ENCODE peak calls at places on chromosomes 3 and 15, in seven cellular contexts. G is heart left ventricle; S is psoas muscle; R is CD4-positive, alpha-beta T cell; C is brain microvascular endothelial cell; F is glutamatergic neuron; U is HFFc6. Y is an unnamed sample.

GRCh38 chr3:184590795-184591194 is 29.2 kb downstream of the EPHB3 start:
- DNase-seq in G (no peak), S (no peak), R (no peak), C (no peak), F (no peak), U (no peak), Y (no peak)

GRCh38 chr3:64257096-64257755 is 32.0 kb upstream of the PRICKLE2 start:
- DNase-seq in G (no peak), S (peak; percentile 38), R (no peak), C (no peak), F (no peak), U (no peak), Y (no peak)

GRCh38 chr3:59559721-59560514 is 510.1 kb upstream of the CFAP20DC start:
- DNase-seq in G (no peak), S (no peak), R (no peak), C (peak; percentile 98), F (no peak), U (peak; percentile 63), Y (no peak)

GRCh38 chr3:126959921-126960603 is 22.9 kb upstream of the PLXNA1 start:
- DNase-seq in G (no peak), S (no peak), R (no peak), C (peak; percentile 60), F (peak; percentile 26), U (peak; percentile 66), Y (no peak)

GRCh38 chr15:101579766-101580165 is 72.4 kb downstream of the TM2D3 start:
- DNase-seq in G (no peak), S (no peak), R (no peak), C (peak; percentile 46), F (no peak), U (peak; percentile 3), Y (no peak)

GRCh38 chr15:82647045-82647834 is at the start of gene CPEB1:
- DNase-seq in G (peak; percentile 50), S (peak; percentile 79), R (peak; percentile 24), C (no peak), F (peak; percentile 62), U (peak; percentile 32), Y (peak; percentile 12)

GRCh38 chr3:49471856-49472495 is 1.9 kb downstream of the DAG1 start:
- DNase-seq in G (no peak), S (peak; percentile 45), R (no peak), C (no peak), F (no peak), U (no peak), Y (no peak)

GRCh38 chr3:143658869-143659268 is 189.4 kb downstream of the SLC9A9 start:
- DNase-seq in G (no peak), S (no peak), R (no peak), C (no peak), F (no peak), U (no peak), Y (no peak)

GRCh38 chr15:42731461-42731860 is 5.5 kb downstream of the CDAN1 start:
- DNase-seq in G (no peak), S (no peak), R (no peak), C (no peak), F (no peak), U (no peak), Y (no peak)

GRCh38 chr3:27449530-27450150 is 34.5 kb downstream of the SLC4A7 start:
- DNase-seq in G (no peak), S (no peak), R (no peak), C (no peak), F (no peak), U (no peak), Y (no peak)

GRCh38 chr3:57852896-57853295 is 96.8 kb downstream of the SLMAP start:
- DNase-seq in G (no peak), S (no peak), R (no peak), C (no peak), F (no peak), U (peak; percentile 15), Y (no peak)

GRCh38 chr15:25810631-25811077 is 52.5 kb downstream of the ATP10A start:
- DNase-seq in G (no peak), S (no peak), R (no peak), C (no peak), F (no peak), U (no peak), Y (peak; percentile 9)

GRCh38 chr15:39497759-39498565 is 82.9 kb upstream of the THBS1 start:
- DNase-seq in G (no peak), S (no peak), R (no peak), C (no peak), F (no peak), U (no peak), Y (no peak)

GRCh38 chr15:75712668-75713337 is at the start of gene CSPG4:
- DNase-seq in G (peak; percentile 78), S (peak; percentile 77), R (no peak), C (peak; percentile 39), F (peak; percentile 58), U (peak; percentile 35), Y (peak; percentile 29)

GRCh38 chr3:73563896-73564582 is 60.7 kb downstream of the PDZRN3 start:
- DNase-seq in G (no peak), S (no peak), R (no peak), C (no peak), F (no peak), U (peak; percentile 22), Y (no peak)

GRCh38 chr3:134677196-134677986 is 26.6 kb upstream of the KY start:
- DNase-seq in G (peak; percentile 25), S (no peak), R (no peak), C (no peak), F (no peak), U (no peak), Y (no peak)

GRCh38 chr15:70596354-70597055 is 166.9 kb downstream of the UACA start:
- DNase-seq in G (no peak), S (no peak), R (no peak), C (peak; percentile 89), F (no peak), U (peak; percentile 88), Y (no peak)

GRCh38 chr15:77185242-77185785 is 114.4 kb upstream of the TSPAN3 start:
- DNase-seq in G (no peak), S (no peak), R (no peak), C (no peak), F (no peak), U (no peak), Y (no peak)

GRCh38 chr3:40878464-40878905 is 320.8 kb upstream of the CTNNB1 start:
- DNase-seq in G (no peak), S (no peak), R (no peak), C (no peak), F (no peak), U (no peak), Y (no peak)

DNA sequence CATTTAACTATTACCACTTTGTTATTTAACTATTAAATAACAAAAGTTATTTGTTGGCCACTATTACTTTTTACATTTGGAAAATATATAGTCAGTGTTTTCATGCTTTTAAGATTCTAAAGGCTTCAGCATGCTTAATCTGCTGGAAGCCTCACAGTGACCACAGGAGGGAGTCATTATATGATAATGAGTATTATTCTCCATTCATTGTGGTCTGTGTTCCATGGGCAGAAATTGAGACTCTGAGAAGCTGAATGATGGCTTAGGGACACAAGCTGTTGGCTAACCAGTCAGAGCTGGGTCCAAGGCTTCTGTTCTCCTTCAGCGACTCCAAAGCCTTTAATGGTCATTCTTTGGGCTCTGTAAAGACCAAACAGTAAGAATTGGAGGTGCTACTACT is 64.7 kb downstream of the BFSP2 start:
- DNase-seq in G (no peak), S (no peak), R (no peak), C (peak; percentile 49), F (no peak), U (peak; percentile 29), Y (no peak)
- TF ChIP-seq CTCF in G (peak; percentile 22), S (no peak), R (no peak), C (peak; percentile 58), F (peak; percentile 14), U (peak; percentile 72), Y (peak; percentile 37)

GRCh38 chr15:67124111-67124510 is 58.7 kb downstream of the SMAD3 start:
- DNase-seq in G (no peak), S (no peak), R (no peak), C (no peak), F (no peak), U (no peak), Y (no peak)
- TF ChIP-seq CTCF in G (no peak), S (no peak), R (no peak), C (no peak), F (no peak), U (no peak), Y (no peak)

GRCh38 chr3:4107430-4107829 is 195.7 kb upstream of the SETMAR start:
- DNase-seq in G (no peak), S (no peak), R (no peak), C (no peak), F (no peak), U (no peak), Y (no peak)
- TF ChIP-seq CTCF in G (no peak), S (no peak), R (no peak), C (no peak), F (no peak), U (no peak), Y (peak; percentile 34)

GRCh38 chr15:89127054-89127702 is 38.9 kb downstream of the ABHD2 start:
- DNase-seq in G (no peak), S (peak; percentile 51), R (no peak), C (no peak), F (no peak), U (no peak), Y (no peak)
- TF ChIP-seq CTCF in G (no peak), S (no peak), R (no peak), C (peak; percentile 55), F (peak; percentile 15), U (peak; percentile 55), Y (no peak)

GRCh38 chr3:8278448-8278847 is 223.2 kb upstream of the LMCD1 start:
- DNase-seq in G (no peak), S (no peak), R (no peak), C (no peak), F (no peak), U (no peak), Y (no peak)
- TF ChIP-seq CTCF in G (no peak), S (no peak), R (no peak), C (peak; percentile 20), F (no peak), U (no peak), Y (no peak)

DNA sequence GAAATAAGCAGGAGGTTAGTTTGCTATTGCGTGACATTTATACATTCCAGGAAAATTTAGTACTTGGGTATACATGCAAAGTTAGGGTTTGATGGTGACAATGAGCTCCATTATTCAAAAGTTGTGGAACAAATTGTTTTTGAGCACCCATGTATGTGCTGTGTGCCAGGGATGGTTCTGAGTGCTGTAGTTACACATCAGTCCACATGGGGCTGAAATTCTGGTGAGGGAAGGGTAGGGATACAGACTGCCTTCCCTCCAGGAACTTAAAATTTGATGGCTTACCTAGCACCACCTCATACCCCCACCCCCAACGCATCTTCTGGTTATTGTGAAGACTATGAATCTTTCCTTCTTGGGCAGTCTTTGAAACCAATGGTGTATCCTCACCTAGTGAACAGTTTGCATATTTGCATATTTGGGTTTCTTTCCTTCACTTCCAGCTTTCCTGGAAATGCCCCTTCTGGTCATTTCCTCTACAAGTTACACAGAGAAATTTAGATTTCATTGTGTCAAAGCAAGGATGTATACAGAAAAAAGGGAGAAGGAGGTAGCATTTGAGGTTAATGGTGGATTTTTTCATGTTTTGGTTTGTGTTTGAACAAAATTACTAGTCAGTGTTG is 222.0 kb upstream of the IL12A start:
- DNase-seq in G (peak; percentile 24), S (no peak), R (no peak), C (peak; percentile 55), F (no peak), U (peak; percentile 46), Y (no peak)
- TF ChIP-seq CTCF in G (peak; percentile 53), S (peak; percentile 38), R (no peak), C (peak; percentile 75), F (peak; percentile 74), U (peak; percentile 79), Y (peak; percentile 56)